ENCODE peak calls at places on chromosomes 12 and 14, in six cellular contexts. M is left lung, L is fibroblast of lung, Z is hepatocyte, W is lower lobe of right lung, E is stomach. R is an unnamed sample. For H3K9me3, the result is how much of the 10 kb centered on the place peaks cover.

GRCh38 chr12:48542300-48542928 is 17.0 kb downstream of the OR8S1 start:
- DNase-seq in W (peak), E (peak), Z (peak), L (peak), M (peak), R (peak)

GRCh38 chr12:118183711-118184110 is 47.8 kb downstream of the PEBP1 start:
- DNase-seq in E (no peak), W (no peak), L (peak), M (no peak), Z (no peak), R (no peak)

GRCh38 chr14:44316647-44317432 is 190.2 kb downstream of the FSCB start:
- DNase-seq in W (no peak), L (peak), Z (peak), M (no peak), E (no peak), R (no peak)

GRCh38 chr12:56084958-56085543 is 5.1 kb downstream of the ERBB3 start:
- DNase-seq in E (peak), W (no peak), L (no peak), M (no peak), Z (peak), R (no peak)

GRCh38 chr12:13038491-13039161 is 5.6 kb upstream of the FAM234B start:
- DNase-seq in W (no peak), L (peak), M (no peak), Z (no peak), E (no peak), R (no peak)

GRCh38 chr12:52755533-52755932 is 21.6 kb downstream of the KRT76 start:
- DNase-seq in W (no peak), M (no peak), E (no peak), L (no peak), Z (no peak), R (no peak)

GRCh38 chr12:120101182-120101581 is 15.4 kb downstream of the RAB35 start:
- DNase-seq in E (peak), L (no peak), Z (no peak), M (peak), W (no peak), R (no peak)

GRCh38 chr12:121911824-121912585 is 6.4 kb upstream of the CFAP251 start:
- DNase-seq in W (no peak), E (no peak), Z (no peak), L (no peak), M (no peak), R (no peak)

GRCh38 chr14:94041551-94042346 is 15.6 kb downstream of the OTUB2 start:
- DNase-seq in L (peak), W (peak), Z (peak), E (peak), M (no peak), R (no peak)

GRCh38 chr12:68267892-68268396 is 14.5 kb upstream of the IL22 start:
- DNase-seq in M (no peak), W (no peak), Z (no peak), L (peak), E (no peak), R (no peak)

GRCh38 chr12:67747869-67748760 is 99.6 kb downstream of the DYRK2 start:
- DNase-seq in W (no peak), M (no peak), E (peak), Z (peak), L (peak), R (no peak)

GRCh38 chr12:96749978-96750377 is 157.1 kb upstream of the NEDD1 start:
- DNase-seq in E (no peak), L (no peak), W (no peak), Z (no peak), M (no peak), R (no peak)

GRCh38 chr12:125633686-125634085 is 568.5 kb downstream of the AACS start:
- DNase-seq in M (no peak), E (peak), L (no peak), Z (no peak), W (peak), R (no peak)

GRCh38 chr12:69254046-69254445 is 14.7 kb downstream of the CPSF6 start:
- DNase-seq in E (no peak), Z (peak), L (peak), W (no peak), M (no peak), R (no peak)

GRCh38 chr14:37584211-37585100 is 10.6 kb downstream of the FOXA1 start:
- DNase-seq in Z (peak), M (no peak), L (no peak), E (peak), W (no peak), R (no peak)

GRCh38 chr14:37579250-37579649 is 15.8 kb downstream of the FOXA1 start:
- DNase-seq in E (no peak), W (no peak), L (no peak), Z (no peak), M (no peak), R (no peak)

GRCh38 chr14:37583358-37584210 is 11.5 kb downstream of the FOXA1 start:
- DNase-seq in L (no peak), W (peak), Z (peak), E (no peak), M (peak), R (no peak)

GRCh38 chr14:37585101-37585479 is 10.0 kb downstream of the FOXA1 start:
- DNase-seq in W (no peak), L (no peak), E (peak), Z (peak), M (no peak), R (no peak)

DNA sequence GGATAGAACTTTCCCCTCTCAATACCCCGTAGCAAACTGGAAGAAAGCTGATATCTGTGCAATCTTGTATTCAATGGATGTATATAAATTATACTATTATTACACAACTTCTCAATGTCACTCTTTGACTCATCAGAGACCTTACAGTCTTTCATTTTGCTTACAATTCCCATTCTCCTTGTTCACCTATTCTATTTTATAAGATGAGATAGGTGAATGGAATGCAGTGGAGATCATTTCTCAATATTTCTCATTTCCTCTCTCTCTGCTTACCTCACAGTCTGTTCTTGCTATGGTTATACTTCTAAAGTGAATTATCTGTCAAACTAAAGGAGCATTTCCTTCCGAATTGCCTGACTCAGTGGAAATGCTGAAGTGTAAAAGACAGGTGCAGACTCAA is 14.9 kb downstream of the FOXA1 start:
- DNase-seq in Z (no peak), E (no peak), W (no peak), L (no peak), M (no peak), R (no peak)
- H3K9me3 ChIP-seq in Z (under half), E (under half), W (under half), L (under half), M (under half), R (under half)

GRCh38 chr14:105852378-105853088 is 326.1 kb downstream of the TMEM121 start:
- DNase-seq in W (peak), Z (no peak), M (peak), L (no peak), E (no peak), R (no peak)

GRCh38 chr14:105850853-105851581 is 324.6 kb downstream of the TMEM121 start:
- DNase-seq in W (no peak), E (no peak), M (peak), L (no peak), Z (no peak), R (no peak)

GRCh38 chr14:105848570-105848969 is 322.2 kb downstream of the TMEM121 start:
- DNase-seq in M (peak), Z (no peak), L (no peak), W (no peak), E (no peak), R (no peak)

GRCh38 chr14:105851716-105852377 is 325.5 kb downstream of the TMEM121 start:
- DNase-seq in W (peak), M (peak), L (no peak), Z (peak), E (no peak), R (no peak)

DNA sequence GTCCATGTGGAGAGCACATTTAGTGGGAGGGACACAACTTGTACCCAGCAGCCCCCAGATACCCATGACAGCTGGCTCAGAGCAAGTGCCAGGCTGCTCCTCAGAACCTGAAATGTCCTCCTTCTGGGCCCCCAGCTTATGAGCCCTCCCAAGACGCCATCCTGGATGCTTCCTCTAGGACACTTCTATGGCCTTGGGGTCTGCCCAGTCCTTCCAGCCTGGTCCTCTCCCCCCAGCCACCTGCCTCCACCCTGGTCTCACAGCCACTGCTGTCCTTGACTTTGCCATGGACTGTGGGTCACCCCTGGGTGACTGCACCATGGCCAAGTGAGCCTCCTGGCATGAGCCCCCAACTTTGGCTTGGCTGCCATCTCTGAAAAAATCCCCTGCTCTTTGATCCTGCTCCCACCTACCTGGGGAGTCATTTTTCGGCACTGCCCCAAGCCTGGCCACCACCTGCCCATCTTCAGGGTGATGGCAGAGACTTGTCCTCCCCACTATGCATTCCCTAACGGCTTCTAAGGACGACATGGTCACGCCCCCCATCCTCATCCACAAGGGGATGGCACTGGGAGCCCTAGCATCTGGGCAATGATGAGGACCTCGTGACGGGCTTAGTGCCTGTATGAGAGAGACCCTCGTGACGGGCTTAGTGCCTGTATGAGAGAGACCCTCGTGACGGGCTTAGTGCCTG is 323.7 kb downstream of the TMEM121 start:
- DNase-seq in M (peak), Z (no peak), E (no peak), L (no peak), W (no peak), R (no peak)
- H3K9me3 ChIP-seq in M (under half), Z (under half), E (under half), L (under half), W (under half), R (under half)

DNA sequence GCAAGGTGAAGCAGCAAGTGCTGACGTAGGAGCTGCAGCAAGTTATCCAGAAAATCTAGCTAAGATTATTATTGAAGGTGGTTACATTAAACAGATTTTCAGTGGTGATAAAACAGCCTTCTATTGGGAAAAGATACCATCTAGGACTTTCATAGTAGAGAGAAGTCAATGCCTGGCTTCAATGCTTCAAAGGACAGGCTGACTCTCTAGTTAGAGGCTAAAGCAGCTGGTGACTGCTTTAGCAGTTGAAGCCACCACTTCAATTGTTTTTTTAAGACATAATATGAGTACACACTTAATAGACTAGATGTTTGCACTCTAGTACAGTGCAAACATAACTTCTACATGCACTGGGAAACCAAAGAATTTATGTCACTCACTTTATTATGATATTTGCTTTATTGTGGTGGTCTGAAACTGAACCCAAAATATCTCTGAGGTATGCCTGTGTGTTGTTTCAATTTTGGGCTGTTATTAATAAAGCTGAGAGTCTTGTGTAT is 1026.9 kb upstream of the FOXG1 start:
- DNase-seq in E (no peak), L (no peak), Z (no peak), M (no peak), W (no peak), R (no peak)
- H3K9me3 ChIP-seq in E (under half), L (under half), Z (under half), M (under half), W (under half), R (under half)

GRCh38 chr12:94263011-94263786 is 114.8 kb downstream of the PLXNC1 start:
- DNase-seq in W (no peak), M (no peak), L (no peak), E (no peak), Z (no peak), R (peak)

GRCh38 chr12:94262228-94263010 is 114.0 kb downstream of the PLXNC1 start:
- DNase-seq in L (peak), E (peak), Z (peak), W (peak), M (peak), R (peak)

GRCh38 chr12:94260717-94261116 is 112.3 kb downstream of the PLXNC1 start:
- DNase-seq in M (no peak), L (no peak), Z (no peak), E (no peak), W (no peak), R (no peak)

GRCh38 chr12:94261119-94261518 is 112.7 kb downstream of the PLXNC1 start:
- DNase-seq in M (no peak), E (no peak), W (no peak), L (no peak), Z (no peak), R (no peak)

GRCh38 chr12:94261781-94262180 is 113.4 kb downstream of the PLXNC1 start:
- DNase-seq in E (no peak), Z (no peak), W (no peak), M (no peak), L (no peak), R (no peak)
- H3K9me3 ChIP-seq in E (under half), Z (under half), W (under half), M (under half), L (under half), R (under half)

GRCh38 chr12:40586823-40587222 is 105.4 kb upstream of the CNTN1 start:
- DNase-seq in E (no peak), Z (no peak), W (no peak), M (no peak), L (no peak), R (no peak)
- H3K9me3 ChIP-seq in E (under half), Z (under half), W (under half), M (under half), L (under half), R (under half)